ENCODE peak calls at places on chromosome 3, in four cellular contexts. E, O, A and M are unnamed samples.

GRCh38 chr3:185797993-185798830 is 26.6 kb downstream of the IGF2BP2 start:
- DNase-seq in E (no peak), O (no peak), A (no peak), M (no peak)

GRCh38 chr3:126439346-126439967 is 36.2 kb downstream of the ZXDC start:
- DNase-seq in E (no peak), O (no peak), A (no peak), M (no peak)

GRCh38 chr3:196141866-196142673 is 60.2 kb upstream of the TFRC start:
- DNase-seq in E (no peak), O (no peak), A (peak), M (no peak)

GRCh38 chr3:10975695-10976234 is 16.8 kb upstream of the SLC6A1 start:
- DNase-seq in E (no peak), O (no peak), A (no peak), M (no peak)

GRCh38 chr3:196073188-196073838 is 8.6 kb downstream of the TFRC start:
- DNase-seq in E (peak), O (peak), A (peak), M (peak)

GRCh38 chr3:111621535-111621934 is 26.4 kb upstream of the ZBED2 start:
- DNase-seq in E (no peak), O (no peak), A (no peak), M (no peak)

GRCh38 chr3:10448544-10448943 is 56.8 kb downstream of the ATP2B2 start:
- DNase-seq in E (no peak), O (no peak), A (no peak), M (no peak)

GRCh38 chr3:2354702-2355101 is 256.0 kb downstream of the CNTN4 start:
- DNase-seq in E (no peak), O (no peak), A (peak), M (no peak)

GRCh38 chr3:127172670-127173515 is 20.0 kb upstream of the PRR23E start:
- DNase-seq in E (no peak), O (no peak), A (no peak), M (no peak)

GRCh38 chr3:161104561-161105551 is at the start of gene B3GALNT1:
- DNase-seq in E (no peak), O (no peak), A (peak), M (no peak)

GRCh38 chr3:189995129-189995528 is 125.6 kb downstream of the P3H2 start:
- DNase-seq in E (no peak), O (no peak), A (no peak), M (no peak)

GRCh38 chr3:73216310-73216709 is 154.9 kb downstream of the EBLN2 start:
- DNase-seq in E (no peak), O (no peak), A (no peak), M (no peak)

GRCh38 chr3:42819351-42819965 is 10.2 kb downstream of the ACKR2 start:
- DNase-seq in E (no peak), O (no peak), A (no peak), M (no peak)

GRCh38 chr3:164550857-164551256 is 527.4 kb downstream of the SI start:
- DNase-seq in E (no peak), O (no peak), A (no peak), M (no peak)

GRCh38 chr3:13659221-13659969 is 110.5 kb downstream of the FBLN2 start:
- DNase-seq in E (no peak), O (no peak), A (no peak), M (no peak)

GRCh38 chr3:24237971-24238767 is 256.5 kb downstream of the THRB start:
- DNase-seq in E (peak), O (no peak), A (peak), M (peak)

GRCh38 chr3:45218578-45219390 is 7.3 kb downstream of the TMEM158 start:
- DNase-seq in E (no peak), O (no peak), A (no peak), M (no peak)

GRCh38 chr3:175212896-175213295 is 353.8 kb downstream of the NAALADL2 start:
- DNase-seq in E (no peak), O (no peak), A (peak), M (no peak)

GRCh38 chr3:185717121-185717520 is 107.7 kb downstream of the IGF2BP2 start:
- DNase-seq in E (no peak), O (no peak), A (peak), M (no peak)

GRCh38 chr3:124586126-124587052 is 143.9 kb upstream of the UMPS start:
- DNase-seq in E (no peak), O (no peak), A (no peak), M (no peak)

GRCh38 chr3:117844676-117845075 is 1135.1 kb downstream of the TUSC7 start:
- DNase-seq in E (no peak), O (no peak), A (no peak), M (no peak)

GRCh38 chr3:70916375-70917055 is 604.1 kb upstream of the MDFIC2 start:
- DNase-seq in E (no peak), O (no peak), A (no peak), M (no peak)

GRCh38 chr3:153209596-153209995 is 47.6 kb downstream of the RAP2B start:
- DNase-seq in E (no peak), O (no peak), A (peak), M (no peak)

GRCh38 chr3:181851063-181851462 is 139.3 kb downstream of the SOX2 start:
- DNase-seq in E (no peak), O (no peak), A (no peak), M (no peak)

GRCh38 chr3:43707998-43708397 is 17.3 kb downstream of the ABHD5 start:
- DNase-seq in E (no peak), O (no peak), A (peak), M (no peak)

GRCh38 chr3:10327592-10327991 is 6.7 kb upstream of the SEC13 start:
- DNase-seq in E (no peak), O (no peak), A (no peak), M (no peak)

GRCh38 chr3:158804441-158804840 is 2.6 kb downstream of the MFSD1 start:
- DNase-seq in E (no peak), O (no peak), A (no peak), M (no peak)

GRCh38 chr3:162743091-162743490 is 1246.5 kb downstream of the OTOL1 start:
- DNase-seq in E (no peak), O (no peak), A (no peak), M (no peak)

GRCh38 chr3:107958151-107958550 is 132.7 kb downstream of the CD47 start:
- DNase-seq in E (no peak), O (no peak), A (no peak), M (no peak)

GRCh38 chr3:58434990-58435389 is 1.4 kb upstream of the PDHB start:
- DNase-seq in E (no peak), O (no peak), A (peak), M (no peak)

GRCh38 chr3:141063831-141064230 is 12.7 kb downstream of the SPSB4 start:
- DNase-seq in E (no peak), O (no peak), A (no peak), M (peak)

GRCh38 chr3:8766148-8766547 is 3.3 kb downstream of the OXTR start:
- DNase-seq in E (no peak), O (no peak), A (no peak), M (no peak)

GRCh38 chr3:159634414-159634813 is 354.2 kb upstream of the IL12A start:
- DNase-seq in E (no peak), O (no peak), A (no peak), M (no peak)

GRCh38 chr3:126293370-126294082 is 63.7 kb downstream of the KLF15 start:
- DNase-seq in E (no peak), O (no peak), A (no peak), M (no peak)

GRCh38 chr3:177830411-177830849 is 633.1 kb upstream of the TBL1XR1 start:
- DNase-seq in E (no peak), O (no peak), A (peak), M (no peak)

GRCh38 chr3:104920512-104920911 is 446.2 kb upstream of the ALCAM start:
- DNase-seq in E (no peak), O (no peak), A (no peak), M (no peak)

GRCh38 chr3:141105828-141106628 is 54.9 kb downstream of the SPSB4 start:
- DNase-seq in E (peak), O (peak), A (peak), M (peak)